ENCODE peak calls at places on chromosome 6, in four cellular contexts. One of them, this sample, is unnamed.

GRCh38 chr6:73566954-73567591 is 46.2 kb upstream of the EEF1A1 start:
- DNase-seq in NCI-H1092 treated with DMSO at 0.1 percent for 48 hours: no peak
- DNase-seq in PC-3: no peak
- DNase-seq in stimulated activated CD4-positive, alpha-beta T cell treated with anti-CD3 and anti-CD28 coated beads, Interleukin-4, amount 100 ng/mL, for 1 hour: no peak
- DNase-seq in this sample: no peak

GRCh38 chr6:158072083-158072721 is 90.5 kb downstream of the SYNJ2 start:
- DNase-seq in NCI-H1092 treated with DMSO at 0.1 percent for 48 hours: peak; percentile 61
- DNase-seq in PC-3: peak; percentile 61
- DNase-seq in stimulated activated CD4-positive, alpha-beta T cell treated with anti-CD3 and anti-CD28 coated beads, Interleukin-4, amount 100 ng/mL, for 1 hour: peak; percentile 73
- DNase-seq in this sample: peak; percentile 57

GRCh38 chr6:118748311-118749062 is 97.1 kb upstream of the CEP85L start:
- DNase-seq in NCI-H1092 treated with DMSO at 0.1 percent for 48 hours: peak; percentile 72
- DNase-seq in PC-3: peak; percentile 30
- DNase-seq in stimulated activated CD4-positive, alpha-beta T cell treated with anti-CD3 and anti-CD28 coated beads, Interleukin-4, amount 100 ng/mL, for 1 hour: no peak
- DNase-seq in this sample: no peak

GRCh38 chr6:1381397-1382330 is 7.7 kb upstream of the FOXF2 start:
- DNase-seq in NCI-H1092 treated with DMSO at 0.1 percent for 48 hours: no peak
- DNase-seq in PC-3: peak; percentile 68
- DNase-seq in stimulated activated CD4-positive, alpha-beta T cell treated with anti-CD3 and anti-CD28 coated beads, Interleukin-4, amount 100 ng/mL, for 1 hour: peak; percentile 72
- DNase-seq in this sample: peak; percentile 64

GRCh38 chr6:75481936-75482593 is 11.5 kb downstream of the FILIP1 start:
- DNase-seq in NCI-H1092 treated with DMSO at 0.1 percent for 48 hours: no peak
- DNase-seq in PC-3: no peak
- DNase-seq in stimulated activated CD4-positive, alpha-beta T cell treated with anti-CD3 and anti-CD28 coated beads, Interleukin-4, amount 100 ng/mL, for 1 hour: no peak
- DNase-seq in this sample: no peak

GRCh38 chr6:136920216-136920857 is 1.8 kb upstream of the SLC35D3 start:
- DNase-seq in NCI-H1092 treated with DMSO at 0.1 percent for 48 hours: peak; percentile 67
- DNase-seq in PC-3: no peak
- DNase-seq in stimulated activated CD4-positive, alpha-beta T cell treated with anti-CD3 and anti-CD28 coated beads, Interleukin-4, amount 100 ng/mL, for 1 hour: no peak
- DNase-seq in this sample: no peak

GRCh38 chr6:86087954-86088353 is 445.3 kb upstream of the SYNCRIP start:
- DNase-seq in NCI-H1092 treated with DMSO at 0.1 percent for 48 hours: no peak
- DNase-seq in PC-3: no peak
- DNase-seq in stimulated activated CD4-positive, alpha-beta T cell treated with anti-CD3 and anti-CD28 coated beads, Interleukin-4, amount 100 ng/mL, for 1 hour: no peak
- DNase-seq in this sample: no peak

GRCh38 chr6:76174722-76175121 is 102.3 kb upstream of the IMPG1 start:
- DNase-seq in NCI-H1092 treated with DMSO at 0.1 percent for 48 hours: no peak
- DNase-seq in PC-3: no peak
- DNase-seq in stimulated activated CD4-positive, alpha-beta T cell treated with anti-CD3 and anti-CD28 coated beads, Interleukin-4, amount 100 ng/mL, for 1 hour: no peak
- DNase-seq in this sample: no peak

GRCh38 chr6:122712093-122712863 is 67.2 kb upstream of the FABP7 start:
- DNase-seq in NCI-H1092 treated with DMSO at 0.1 percent for 48 hours: no peak
- DNase-seq in PC-3: peak; percentile 69
- DNase-seq in stimulated activated CD4-positive, alpha-beta T cell treated with anti-CD3 and anti-CD28 coated beads, Interleukin-4, amount 100 ng/mL, for 1 hour: no peak
- DNase-seq in this sample: no peak

GRCh38 chr6:104642871-104643270 is 216.8 kb downstream of the HACE1 start:
- DNase-seq in NCI-H1092 treated with DMSO at 0.1 percent for 48 hours: no peak
- DNase-seq in PC-3: peak; percentile 25
- DNase-seq in stimulated activated CD4-positive, alpha-beta T cell treated with anti-CD3 and anti-CD28 coated beads, Interleukin-4, amount 100 ng/mL, for 1 hour: no peak
- DNase-seq in this sample: no peak

GRCh38 chr6:75568965-75569364 is 32.7 kb upstream of the SENP6 start:
- DNase-seq in NCI-H1092 treated with DMSO at 0.1 percent for 48 hours: no peak
- DNase-seq in PC-3: no peak
- DNase-seq in stimulated activated CD4-positive, alpha-beta T cell treated with anti-CD3 and anti-CD28 coated beads, Interleukin-4, amount 100 ng/mL, for 1 hour: no peak
- DNase-seq in this sample: no peak

GRCh38 chr6:88611721-88612120 is 351.7 kb downstream of the RNGTT start:
- DNase-seq in NCI-H1092 treated with DMSO at 0.1 percent for 48 hours: no peak
- DNase-seq in PC-3: no peak
- DNase-seq in stimulated activated CD4-positive, alpha-beta T cell treated with anti-CD3 and anti-CD28 coated beads, Interleukin-4, amount 100 ng/mL, for 1 hour: no peak
- DNase-seq in this sample: no peak

GRCh38 chr6:29743025-29743424 is 19.8 kb downstream of the HLA-F start:
- DNase-seq in NCI-H1092 treated with DMSO at 0.1 percent for 48 hours: no peak
- DNase-seq in PC-3: no peak
- DNase-seq in stimulated activated CD4-positive, alpha-beta T cell treated with anti-CD3 and anti-CD28 coated beads, Interleukin-4, amount 100 ng/mL, for 1 hour: no peak
- DNase-seq in this sample: no peak

This sample was measured in activated B cell treated with CpG ODN at 0.5 μM for 24 hours.